ENCODE peak calls at places on chromosomes 11 and 22, in six cellular contexts. M is colonic mucosa, U is GM12878, Q is GM23248, Z is breast epithelium, C is thoracic aorta. F is an unnamed sample. For H3K4me1, the result is how much of the 10 kb centered on the place peaks cover.

GRCh38 chr11:33045551-33046255 is 6.3 kb downstream of the TCP11L1 start:
- DNase-seq in Q (peak), C (no peak), U (no peak), M (peak), Z (no peak), F (no peak)

GRCh38 chr11:130087294-130087926 is 17.7 kb downstream of the APLP2 start:
- DNase-seq in U (peak), Q (no peak), C (no peak), M (no peak), Z (no peak), F (no peak)

GRCh38 chr11:118152020-118152551 is 537 bp downstream of the SCN4B start:
- DNase-seq in U (no peak), Q (no peak), M (no peak), Z (no peak), C (no peak), F (no peak)

GRCh38 chr11:34351687-34352469 is 5.9 kb downstream of the ABTB2 start:
- DNase-seq in M (no peak), Z (no peak), Q (no peak), C (no peak), U (peak), F (no peak)

GRCh38 chr11:119205080-119205479 is 1.1 kb upstream of the CBL start:
- DNase-seq in M (no peak), C (no peak), Q (no peak), Z (no peak), U (no peak), F (no peak)

GRCh38 chr22:39723899-39724351 is 153.4 kb downstream of the CACNA1I start:
- DNase-seq in U (no peak), Q (peak), C (no peak), M (no peak), Z (no peak), F (no peak)

GRCh38 chr11:21897203-21897602 is 295.7 kb upstream of the ANO5 start:
- DNase-seq in M (no peak), U (no peak), C (no peak), Z (no peak), Q (no peak), F (no peak)

GRCh38 chr22:35604671-35605457 is 12.3 kb downstream of the MB start:
- DNase-seq in M (no peak), Z (no peak), U (no peak), Q (no peak), C (no peak), F (no peak)

GRCh38 chr22:50600541-50600940 is at the start of gene MAPK8IP2:
- DNase-seq in M (no peak), Q (no peak), C (no peak), Z (no peak), U (no peak), F (no peak)

GRCh38 chr11:124745835-124746620 is 6.0 kb downstream of the VSIG2 start:
- DNase-seq in Q (peak), Z (no peak), U (no peak), C (no peak), M (peak), F (peak)

DNA sequence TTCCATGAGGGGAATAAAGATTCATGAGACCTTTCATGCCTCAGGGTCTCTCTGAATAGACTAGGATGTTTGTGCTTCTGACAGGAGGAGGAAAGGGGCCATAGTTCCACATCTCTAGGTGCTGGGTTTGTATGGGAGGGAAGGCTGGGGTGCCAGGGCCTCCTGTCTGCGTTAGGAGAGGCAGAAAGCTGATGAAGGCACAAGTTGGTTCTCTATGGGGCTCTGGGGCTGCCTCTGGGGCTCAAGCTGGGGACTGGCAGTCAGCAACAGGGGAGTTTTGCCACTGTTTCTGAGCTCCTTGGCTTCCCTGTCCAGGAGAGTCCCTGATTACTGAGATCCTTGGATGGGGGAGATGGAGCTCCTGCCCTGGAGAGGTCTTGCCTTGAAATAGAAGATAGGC is 4.1 kb downstream of the KCNE3 start:
- DNase-seq in M (no peak), U (no peak), Q (no peak), C (no peak), Z (no peak), F (no peak)
- H3K27ac ChIP-seq in M (no peak), U (no peak), Q (no peak), C (no peak), Z (no peak), F (no peak)

DNA sequence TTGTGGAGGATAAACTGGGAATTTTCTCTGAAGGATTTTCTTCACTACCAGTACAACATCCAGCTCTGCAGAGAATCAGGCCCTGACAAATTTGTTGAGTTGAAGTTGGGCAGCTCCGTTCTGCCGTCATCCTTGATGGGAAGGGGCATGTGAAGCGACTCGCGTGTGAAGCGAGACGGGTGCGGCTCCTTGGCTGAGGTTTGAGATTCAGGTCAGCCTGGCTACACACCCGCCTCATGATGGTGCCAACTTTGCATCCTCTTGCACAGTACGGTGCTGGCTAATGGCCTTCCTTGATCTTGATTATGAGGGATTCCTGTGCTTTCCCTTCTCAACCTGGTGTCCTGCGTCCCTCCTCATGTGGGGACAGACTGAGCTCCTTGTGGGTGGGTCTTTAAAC is 19.7 kb upstream of the CDC42EP2 start:
- DNase-seq in M (no peak), U (no peak), C (no peak), Q (no peak), Z (no peak), F (no peak)
- H3K4me1 ChIP-seq in M (under half), U (under half), C (under half), Q (under half), Z (under half), F (under half)

GRCh38 chr11:123187670-123188507 is 7.2 kb downstream of the CLMP start:
- DNase-seq in M (no peak), Z (no peak), Q (peak), C (no peak), U (no peak), F (no peak)
- H3K27ac ChIP-seq in M (no peak), Z (peak), Q (peak), C (peak), U (no peak), F (no peak)

GRCh38 chr22:43205261-43205691 is 18.3 kb upstream of the TTLL12 start:
- DNase-seq in Q (no peak), U (no peak), M (no peak), C (no peak), Z (no peak), F (no peak)
- H3K4me1 ChIP-seq in Q (under half), U (under half), M (under half), C (under half), Z (under half), F (under half)

GRCh38 chr11:73347067-73347466 is 29.1 kb upstream of the RELT start:
- DNase-seq in M (no peak), C (no peak), Z (no peak), Q (no peak), U (no peak), F (no peak)

GRCh38 chr11:73346186-73346935 is 29.8 kb upstream of the RELT start:
- DNase-seq in C (no peak), Q (no peak), U (no peak), Z (no peak), M (no peak), F (no peak)

GRCh38 chr11:73349633-73350032 is 26.6 kb upstream of the RELT start:
- DNase-seq in Q (no peak), C (no peak), Z (no peak), M (no peak), U (no peak), F (no peak)

GRCh38 chr11:73350908-73351636 is 25.1 kb upstream of the RELT start:
- DNase-seq in C (no peak), Q (peak), M (peak), U (no peak), Z (no peak), F (peak)

DNA sequence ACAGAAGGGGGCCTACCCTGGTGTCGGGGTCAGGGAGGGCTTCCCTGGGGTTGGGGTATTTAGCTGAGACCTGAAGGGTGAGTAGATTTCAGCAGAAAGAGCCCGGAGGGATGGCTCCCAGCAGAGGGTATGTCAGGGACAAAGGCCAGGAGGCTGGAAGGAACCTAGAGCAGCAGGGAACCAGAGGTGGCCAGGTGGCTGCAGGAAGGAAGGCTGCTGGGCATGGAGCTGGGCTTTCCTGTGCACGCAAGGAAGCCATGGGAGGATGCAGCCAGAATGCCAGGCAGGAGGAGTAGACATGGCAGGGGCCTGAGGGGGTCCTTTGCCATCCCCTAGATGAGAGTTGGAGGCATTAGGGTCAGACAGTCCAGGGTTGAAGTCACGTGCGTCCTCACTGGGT is 27.4 kb upstream of the RELT start:
- DNase-seq in Q (no peak), U (no peak), Z (no peak), M (no peak), C (no peak), F (no peak)
- H3K27ac ChIP-seq in Q (no peak), U (no peak), Z (no peak), M (no peak), C (no peak), F (no peak)